ENCODE peak calls at places on chromosomes 11 and 22, in seven cellular contexts. Z, K, H, L, F, U and G are unnamed samples. For H3K4me1, the result is how much of the 10 kb centered on the place peaks cover.

GRCh38 chr11:63343130-63343529 is 26.5 kb upstream of the SLC22A9 start:
- DNase-seq in Z (no peak), K (no peak), H (no peak), L (no peak), F (no peak), U (no peak), G (no peak)

GRCh38 chr11:131687291-131688055 is 317.1 kb downstream of the NTM start:
- DNase-seq in Z (no peak), K (no peak), H (peak), L (no peak), F (no peak), U (peak), G (no peak)

GRCh38 chr11:61728940-61729219 is 23.6 kb upstream of the MYRF start:
- DNase-seq in Z (no peak), K (no peak), H (peak), L (no peak), F (no peak), U (no peak), G (no peak)

GRCh38 chr11:57562596-57562995 is 4.9 kb downstream of the UBE2L6 start:
- DNase-seq in Z (no peak), K (no peak), H (no peak), L (no peak), F (no peak), U (no peak), G (no peak)

GRCh38 chr11:28910926-28911325 is 802.7 kb downstream of the METTL15 start:
- DNase-seq in Z (no peak), K (no peak), H (no peak), L (no peak), F (no peak), U (no peak), G (no peak)

GRCh38 chr22:41672780-41673509 is 15.7 kb downstream of the SNU13 start:
- DNase-seq in Z (no peak), K (no peak), H (no peak), L (no peak), F (no peak), U (no peak), G (no peak)

GRCh38 chr22:36147196-36147788 is 13.3 kb downstream of the APOL3 start:
- DNase-seq in Z (no peak), K (no peak), H (no peak), L (no peak), F (no peak), U (no peak), G (no peak)

GRCh38 chr11:33936745-33937612 is 45.1 kb upstream of the LMO2 start:
- DNase-seq in Z (no peak), K (no peak), H (peak), L (peak), F (no peak), U (peak), G (no peak)

GRCh38 chr22:38454361-38455062 is 487 bp downstream of the KCNJ4 start:
- DNase-seq in Z (no peak), K (no peak), H (peak), L (no peak), F (no peak), U (no peak), G (no peak)

GRCh38 chr11:118435233-118435892 is 929 bp upstream of the KMT2A start:
- DNase-seq in Z (peak), K (no peak), H (peak), L (peak), F (peak), U (peak), G (peak)

GRCh38 chr11:130916910-130917309 is 631 bp upstream of the SNX19 start:
- DNase-seq in Z (no peak), K (peak), H (no peak), L (no peak), F (no peak), U (no peak), G (no peak)

GRCh38 chr22:27380826-27381225 is 420.7 kb downstream of the MN1 start:
- DNase-seq in Z (no peak), K (no peak), H (no peak), L (no peak), F (no peak), U (no peak), G (no peak)

DNA sequence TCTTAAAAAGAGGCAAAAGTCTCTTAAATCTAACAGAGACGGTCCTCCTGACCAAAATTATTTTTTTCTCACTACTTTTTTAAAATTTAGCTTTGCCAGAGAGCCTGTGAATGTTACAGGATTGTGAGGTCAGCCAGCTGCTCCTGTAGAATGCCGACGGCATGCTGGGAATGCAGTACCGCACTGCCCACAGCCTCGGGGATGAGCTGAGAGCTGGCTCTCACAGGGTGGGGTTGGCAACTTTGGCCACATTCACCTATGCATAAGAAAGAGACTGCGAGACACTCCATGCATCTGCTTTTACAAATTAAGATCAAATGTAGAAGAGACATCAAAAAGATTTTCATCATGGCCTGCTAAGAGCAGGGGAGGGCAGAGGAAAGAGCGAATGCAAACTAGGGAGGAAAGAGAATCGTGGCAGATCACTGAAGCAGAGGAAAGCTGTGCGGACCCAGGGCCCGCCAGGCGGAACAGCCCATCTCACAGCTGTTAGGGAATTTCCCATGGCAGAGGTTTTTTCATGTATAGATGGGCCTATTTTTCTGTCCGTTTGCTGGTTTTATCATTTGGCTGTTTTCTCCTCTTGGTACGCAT is 49.7 kb upstream of the SPATA19 start:
- DNase-seq in Z (no peak), K (no peak), H (no peak), L (no peak), F (no peak), U (no peak), G (no peak)
- H3K4me1 ChIP-seq in Z (under half), K (under half), H (under half), L (under half), F (under half), U (under half), G (under half)

DNA sequence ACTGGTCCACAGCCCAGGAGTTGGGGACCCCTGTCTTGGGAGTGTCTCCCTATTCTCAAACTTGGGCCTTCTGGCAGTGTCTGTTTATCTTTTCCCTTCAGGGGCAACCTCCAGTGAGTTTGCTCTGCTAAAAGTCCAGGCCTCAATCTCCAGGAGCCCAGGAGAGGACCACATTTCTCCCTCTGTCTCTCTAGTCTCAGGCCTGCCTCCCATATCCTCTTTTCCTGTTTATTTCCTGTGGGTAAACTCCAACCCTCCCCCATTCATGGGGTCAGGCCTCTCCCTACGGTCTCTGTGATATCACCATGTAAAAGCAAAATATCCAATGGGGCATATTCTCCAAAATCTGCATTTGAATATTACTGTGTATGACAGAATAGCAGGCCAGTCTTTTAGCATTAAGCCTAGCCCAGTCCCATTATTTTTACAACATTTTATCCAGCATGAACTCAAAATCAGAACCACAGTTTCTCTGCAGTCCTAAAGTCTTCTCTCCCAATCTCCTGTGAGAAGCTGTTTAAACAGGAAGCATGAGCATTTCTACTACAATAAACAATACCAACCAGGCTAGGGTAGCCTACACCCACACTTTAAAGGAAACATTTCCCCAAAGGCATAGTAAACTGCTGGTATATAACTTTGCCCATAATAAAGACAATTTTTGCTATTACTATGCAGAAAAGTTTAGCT is 18.0 kb upstream of the TMEM135 start:
- DNase-seq in Z (no peak), K (no peak), H (no peak), L (no peak), F (no peak), U (no peak), G (no peak)
- H3K27ac ChIP-seq in Z (no peak), K (no peak), H (no peak), L (peak), F (no peak), U (peak), G (no peak)

GRCh38 chr11:20670932-20671403 is 1.6 kb downstream of the NELL1 start:
- DNase-seq in Z (no peak), K (peak), H (peak), L (no peak), F (peak), U (no peak), G (no peak)
- H3K4me3 ChIP-seq in Z (no peak), K (no peak), H (peak), L (no peak), F (no peak), U (no peak), G (no peak)

DNA sequence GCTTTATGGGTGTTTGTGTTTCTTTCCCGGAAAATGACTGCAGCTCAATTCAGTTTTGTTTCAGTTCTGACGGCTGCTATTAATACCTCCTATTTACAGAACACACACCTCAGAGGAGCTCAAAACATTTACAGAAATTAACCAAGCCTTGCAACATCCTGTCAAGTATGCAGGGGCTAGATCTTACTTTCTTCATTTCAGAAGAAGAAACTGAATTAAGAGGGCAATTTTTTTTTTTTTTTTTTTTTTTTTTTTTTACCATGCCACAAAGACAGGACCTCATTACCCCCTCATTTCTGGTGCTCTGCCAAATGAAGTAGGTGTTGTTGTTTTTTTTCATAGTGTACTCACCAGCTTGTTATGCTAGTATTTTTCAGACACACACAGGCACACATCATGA is 50.0 kb upstream of the BLID start:
- DNase-seq in Z (no peak), K (no peak), H (no peak), L (no peak), F (no peak), U (no peak), G (no peak)
- H3K4me1 ChIP-seq in Z (under half), K (under half), H (under half), L (under half), F (under half), U (under half), G (under half)

GRCh38 chr11:120335928-120336640 is at the start of gene ARHGEF12:
- DNase-seq in Z (peak), K (peak), H (peak), L (peak), F (peak), U (peak), G (peak)
- H3K27ac ChIP-seq in Z (no peak), K (peak), H (peak), L (peak), F (peak), U (peak), G (no peak)

GRCh38 chr11:116696381-116696941 is 76.3 kb downstream of the BUD13 start:
- DNase-seq in Z (no peak), K (peak), H (no peak), L (no peak), F (no peak), U (peak), G (no peak)
- H3K4me3 ChIP-seq in Z (no peak), K (no peak), H (no peak), L (no peak), F (no peak), U (no peak), G (no peak)